ENCODE peak calls at places on chromosomes 12 and 14, in five cellular contexts. U, R, Y, Z and S are unnamed samples.
A peak's percentile ranks its signal among the peaks of the same experiment; 100 is the strongest.

GRCh38 chr14:103207038-103207403 is 83.8 kb downstream of the TNFAIP2 start:
- DNase-seq in Y (no peak), R (peak; percentile 37), U (no peak), Z (peak; percentile 97), S (peak; percentile 12)

GRCh38 chr12:104722541-104723534 is 235.3 kb downstream of the SLC41A2 start:
- DNase-seq in Z (no peak), R (no peak), U (no peak), Y (no peak), S (no peak)

GRCh38 chr14:89507926-89508460 is 91.0 kb upstream of the FOXN3 start:
- DNase-seq in U (peak; percentile 38), Y (no peak), Z (peak; percentile 63), R (peak; percentile 56), S (peak; percentile 44)

GRCh38 chr12:41142376-41142775 is 45.7 kb upstream of the PDZRN4 start:
- DNase-seq in Z (no peak), U (no peak), Y (no peak), R (no peak), S (no peak)

GRCh38 chr12:20342111-20342510 is 26.2 kb upstream of the PDE3A start:
- DNase-seq in Y (no peak), Z (peak; percentile 67), U (no peak), R (peak; percentile 29), S (peak; percentile 22)

GRCh38 chr12:132514216-132514820 is 24.4 kb downstream of the FBRSL1 start:
- DNase-seq in U (no peak), Y (no peak), Z (no peak), R (no peak), S (no peak)

GRCh38 chr12:80708535-80709328 is 1.3 kb downstream of the MYF6 start:
- DNase-seq in U (no peak), R (peak; percentile 35), Z (no peak), Y (no peak), S (peak; percentile 14)

GRCh38 chr14:73124180-73124894 is 12.0 kb upstream of the PSEN1 start:
- DNase-seq in R (no peak), Y (no peak), Z (no peak), U (no peak), S (no peak)

GRCh38 chr12:94872671-94873367 is 130.7 kb downstream of the NDUFA12 start:
- DNase-seq in Z (no peak), U (no peak), Y (no peak), R (no peak), S (no peak)
- TF ChIP-seq EZH2 in Z (peak; percentile 40), U (no peak), Y (no peak), R (peak; percentile 80), S (peak; percentile 93)

GRCh38 chr14:22803575-22803974 is 11.7 kb downstream of the SLC7A7 start:
- DNase-seq in R (no peak), U (no peak), Z (no peak), Y (no peak), S (no peak)

GRCh38 chr14:22800356-22800755 is 14.9 kb downstream of the SLC7A7 start:
- DNase-seq in U (no peak), R (no peak), Y (no peak), Z (no peak), S (no peak)

GRCh38 chr14:22798528-22798927 is 16.7 kb downstream of the SLC7A7 start:
- DNase-seq in R (no peak), Z (no peak), Y (no peak), U (no peak), S (no peak)

GRCh38 chr14:22801716-22802115 is 13.5 kb downstream of the SLC7A7 start:
- DNase-seq in R (no peak), U (no peak), Y (no peak), Z (no peak), S (no peak)

DNA sequence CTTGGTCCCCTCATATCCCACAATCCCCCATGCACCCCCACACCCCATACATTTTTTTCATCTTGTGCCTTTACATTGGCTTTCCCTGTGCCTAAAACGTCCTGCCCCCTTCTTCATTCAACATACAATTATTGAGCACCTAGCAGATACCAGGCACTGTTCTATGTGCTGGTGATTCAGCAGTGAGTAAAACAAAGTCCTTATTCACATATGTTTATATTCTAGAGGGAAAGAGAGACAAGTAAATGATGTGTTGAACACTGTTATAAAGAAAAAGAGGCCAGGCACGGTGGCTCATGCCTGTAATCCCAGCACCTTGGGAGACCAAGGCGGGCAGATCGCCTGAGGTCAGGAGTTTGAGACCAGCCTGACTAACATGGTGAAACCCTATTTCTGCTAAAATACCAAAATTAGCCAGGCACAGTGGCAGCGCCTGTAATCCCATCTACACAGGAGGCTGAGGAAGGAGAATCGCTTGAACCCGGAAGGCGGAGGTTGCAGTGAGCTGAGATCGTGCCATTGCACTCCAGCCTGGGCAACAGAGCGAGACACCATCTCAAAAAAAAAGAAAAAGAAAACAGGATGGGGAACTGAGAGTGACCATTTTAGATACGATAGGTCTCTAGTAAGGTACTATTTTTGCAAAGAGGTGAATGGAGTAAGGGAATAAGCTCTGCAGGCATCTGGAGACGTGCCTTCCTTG is 12.2 kb downstream of the SLC7A7 start:
- DNase-seq in Z (no peak), Y (no peak), U (no peak), R (no peak), S (no peak)
- H3K9ac ChIP-seq in Z (no peak overlapping the region), Y (no peak overlapping the region), U (no peak overlapping the region), R (no peak overlapping the region), S (no peak overlapping the region)

GRCh38 chr12:89951694-89952060 is 243.0 kb upstream of the ATP2B1 start:
- DNase-seq in R (no peak), Y (no peak), Z (no peak), U (no peak), S (no peak)
- H2AFZ ChIP-seq in R (no peak overlapping the region), Y (no peak overlapping the region), Z (no peak overlapping the region), U (no peak overlapping the region), S (no peak overlapping the region)

GRCh38 chr12:53938276-53939140 is at the start of gene HOXC13:
- DNase-seq in R (no peak), U (peak; percentile 95), Z (peak; percentile 50), Y (peak; percentile 33), S (no peak)
- TF ChIP-seq EZH2 in R (peak; percentile 82), U (no peak), Z (no peak), Y (no peak), S (peak; percentile 77)